ENCODE peak calls at places on chromosome 15, in ten cellular contexts. One of them, this sample, is unnamed.

GRCh38 chr15:87848012-87848411 is 408.5 kb downstream of the NTRK3 start:
- DNase-seq in stomach: no peak
- DNase-seq in tibial nerve: no peak
- DNase-seq in HepG2: no peak
- DNase-seq in gastrocnemius medialis: no peak
- DNase-seq in H1: no peak
- DNase-seq in heart left ventricle: no peak
- DNase-seq in HCT116: no peak
- DNase-seq in transverse colon: no peak
- DNase-seq in ovary: no peak
- DNase-seq in this sample: no peak

GRCh38 chr15:63080638-63081250 is 38.2 kb downstream of the TPM1 start:
- DNase-seq in transverse colon: no peak
- DNase-seq in ovary: no peak
- DNase-seq in gastrocnemius medialis: peak
- DNase-seq in HCT116: no peak
- DNase-seq in H1: no peak
- DNase-seq in heart left ventricle: no peak
- DNase-seq in HepG2: no peak
- DNase-seq in tibial nerve: no peak
- DNase-seq in stomach: no peak
- DNase-seq in this sample: peak

GRCh38 chr15:68833734-68834334 is 13.1 kb upstream of the ANP32A start:
- DNase-seq in heart left ventricle: no peak
- DNase-seq in HepG2: no peak
- DNase-seq in HCT116: no peak
- DNase-seq in transverse colon: no peak
- DNase-seq in ovary: no peak
- DNase-seq in tibial nerve: no peak
- DNase-seq in stomach: no peak
- DNase-seq in H1: no peak
- DNase-seq in gastrocnemius medialis: no peak
- DNase-seq in this sample: no peak

GRCh38 chr15:70095387-70096214 is 2.1 kb downstream of the TLE3 start:
- DNase-seq in stomach: peak
- DNase-seq in heart left ventricle: peak
- DNase-seq in HCT116: no peak
- DNase-seq in transverse colon: peak
- DNase-seq in ovary: peak
- DNase-seq in gastrocnemius medialis: no peak
- DNase-seq in tibial nerve: no peak
- DNase-seq in HepG2: no peak
- DNase-seq in H1: no peak
- DNase-seq in this sample: no peak

GRCh38 chr15:55627730-55628368 is 39.7 kb upstream of the PYGO1 start:
- DNase-seq in transverse colon: no peak
- DNase-seq in stomach: peak
- DNase-seq in H1: no peak
- DNase-seq in HepG2: peak
- DNase-seq in heart left ventricle: no peak
- DNase-seq in ovary: no peak
- DNase-seq in HCT116: peak
- DNase-seq in gastrocnemius medialis: peak
- DNase-seq in tibial nerve: no peak
- DNase-seq in this sample: no peak

GRCh38 chr15:65824031-65824743 is 32.1 kb upstream of the DENND4A start:
- DNase-seq in HCT116: peak
- DNase-seq in HepG2: peak
- DNase-seq in ovary: peak
- DNase-seq in tibial nerve: peak
- DNase-seq in heart left ventricle: no peak
- DNase-seq in H1: no peak
- DNase-seq in transverse colon: peak
- DNase-seq in gastrocnemius medialis: peak
- DNase-seq in stomach: peak
- DNase-seq in this sample: no peak

GRCh38 chr15:35907507-35907906 is 361.5 kb upstream of the DPH6 start:
- DNase-seq in H1: no peak
- DNase-seq in transverse colon: no peak
- DNase-seq in HCT116: no peak
- DNase-seq in HepG2: no peak
- DNase-seq in tibial nerve: no peak
- DNase-seq in heart left ventricle: no peak
- DNase-seq in gastrocnemius medialis: no peak
- DNase-seq in ovary: no peak
- DNase-seq in stomach: no peak
- DNase-seq in this sample: no peak

GRCh38 chr15:74651251-74651741 is 35.7 kb downstream of the CLK3 start:
- DNase-seq in heart left ventricle: no peak
- DNase-seq in HepG2: no peak
- DNase-seq in transverse colon: no peak
- DNase-seq in ovary: no peak
- DNase-seq in stomach: no peak
- DNase-seq in gastrocnemius medialis: no peak
- DNase-seq in H1: no peak
- DNase-seq in tibial nerve: no peak
- DNase-seq in HCT116: no peak
- DNase-seq in this sample: no peak

GRCh38 chr15:101178414-101178813 is 73.4 kb downstream of the CHSY1 start:
- DNase-seq in H1: no peak
- DNase-seq in HepG2: no peak
- DNase-seq in HCT116: no peak
- DNase-seq in tibial nerve: no peak
- DNase-seq in stomach: no peak
- DNase-seq in ovary: no peak
- DNase-seq in transverse colon: no peak
- DNase-seq in gastrocnemius medialis: no peak
- DNase-seq in heart left ventricle: no peak
- DNase-seq in this sample: no peak

DNA sequence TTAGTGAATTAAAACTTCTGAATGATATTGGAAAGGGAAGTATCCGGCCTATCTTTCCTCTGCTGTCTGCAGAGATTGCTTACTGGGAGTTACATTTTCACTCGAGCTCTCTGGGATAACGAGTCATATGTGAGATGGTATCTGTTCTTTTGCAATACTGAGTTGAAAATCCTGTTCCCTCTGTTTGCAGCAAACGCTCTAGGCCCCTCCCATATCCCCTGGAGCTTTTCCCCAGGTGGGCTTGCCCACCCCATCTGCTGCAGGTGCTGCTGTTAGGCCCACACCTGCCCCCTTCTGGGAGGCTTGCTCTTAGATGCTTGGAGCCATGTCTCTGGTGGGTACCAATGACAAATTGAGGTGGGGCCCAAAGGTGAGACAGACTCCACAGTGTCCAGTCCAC is 42.7 kb upstream of the MTMR10 start:
- DNase-seq in HepG2: no peak
- DNase-seq in H1: no peak
- DNase-seq in heart left ventricle: no peak
- DNase-seq in transverse colon: no peak
- DNase-seq in tibial nerve: no peak
- DNase-seq in gastrocnemius medialis: no peak
- DNase-seq in HCT116: no peak
- DNase-seq in ovary: no peak
- DNase-seq in stomach: no peak
- DNase-seq in this sample: no peak
- TF ChIP-seq CTCF in HepG2: peak
- TF ChIP-seq CTCF in H1: peak
- TF ChIP-seq CTCF in heart left ventricle: no peak
- TF ChIP-seq CTCF in transverse colon: no peak
- TF ChIP-seq CTCF in tibial nerve: no peak
- TF ChIP-seq CTCF in gastrocnemius medialis: no peak
- TF ChIP-seq CTCF in HCT116: no peak
- TF ChIP-seq CTCF in ovary: no peak
- TF ChIP-seq CTCF in stomach: no peak
- TF ChIP-seq CTCF in this sample: no peak

GRCh38 chr15:64731807-64732151 is 43.6 kb downstream of the RBPMS2 start:
- DNase-seq in tibial nerve: no peak
- DNase-seq in heart left ventricle: no peak
- DNase-seq in HCT116: no peak
- DNase-seq in transverse colon: no peak
- DNase-seq in gastrocnemius medialis: no peak
- DNase-seq in H1: peak
- DNase-seq in HepG2: no peak
- DNase-seq in stomach: no peak
- DNase-seq in ovary: no peak
- DNase-seq in this sample: no peak

GRCh38 chr15:64730151-64730550 is 45.2 kb downstream of the RBPMS2 start:
- DNase-seq in H1: no peak
- DNase-seq in heart left ventricle: no peak
- DNase-seq in tibial nerve: no peak
- DNase-seq in HCT116: no peak
- DNase-seq in HepG2: no peak
- DNase-seq in ovary: no peak
- DNase-seq in transverse colon: no peak
- DNase-seq in stomach: no peak
- DNase-seq in gastrocnemius medialis: no peak
- DNase-seq in this sample: no peak

GRCh38 chr15:64732156-64732860 is 43.1 kb downstream of the RBPMS2 start:
- DNase-seq in HCT116: no peak
- DNase-seq in tibial nerve: no peak
- DNase-seq in heart left ventricle: no peak
- DNase-seq in H1: no peak
- DNase-seq in HepG2: peak
- DNase-seq in ovary: no peak
- DNase-seq in transverse colon: no peak
- DNase-seq in gastrocnemius medialis: no peak
- DNase-seq in stomach: no peak
- DNase-seq in this sample: no peak

DNA sequence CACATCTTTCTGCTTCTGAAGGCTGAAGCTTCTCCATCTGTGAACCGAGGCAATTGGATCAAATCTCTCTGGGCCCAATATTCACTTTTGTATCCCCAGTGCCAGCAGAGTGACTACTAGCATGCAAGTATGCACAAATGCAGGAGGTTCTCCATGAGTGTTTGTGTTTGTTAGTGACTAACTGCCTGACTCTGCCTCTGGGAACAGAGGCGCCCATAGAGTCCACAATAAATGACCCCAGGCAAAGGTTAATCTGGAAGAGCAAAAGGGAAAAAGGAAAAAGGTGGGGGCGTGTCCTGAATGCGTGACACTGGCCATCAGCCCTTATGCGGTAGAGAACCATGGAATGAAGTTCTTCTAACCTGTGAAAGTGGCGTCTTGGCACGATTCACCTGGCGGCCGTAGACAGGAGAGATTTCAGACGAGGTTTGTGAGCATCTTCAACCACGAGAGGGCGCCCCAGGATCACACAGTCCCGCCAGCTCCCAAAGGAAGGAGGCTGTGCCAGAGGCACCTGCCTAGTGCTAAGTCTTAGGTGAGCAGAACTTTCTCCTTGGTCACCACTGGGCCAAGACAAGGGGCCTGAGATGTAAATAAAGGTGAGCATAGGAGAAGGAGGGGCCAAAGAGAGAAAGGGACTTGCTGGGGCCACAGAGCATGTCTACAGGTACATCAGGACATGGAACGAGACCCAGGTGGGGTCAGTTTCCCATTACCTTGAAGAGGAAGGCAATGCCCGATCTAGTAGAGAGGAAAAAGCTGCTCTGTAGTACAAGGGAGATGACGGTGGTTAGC is 44.2 kb downstream of the RBPMS2 start:
- DNase-seq in heart left ventricle: peak
- DNase-seq in HCT116: peak
- DNase-seq in ovary: peak
- DNase-seq in HepG2: peak
- DNase-seq in stomach: peak
- DNase-seq in gastrocnemius medialis: peak
- DNase-seq in tibial nerve: peak
- DNase-seq in H1: peak
- DNase-seq in transverse colon: peak
- DNase-seq in this sample: peak
- H3K27ac ChIP-seq in heart left ventricle: no peak
- H3K27ac ChIP-seq in HCT116: no peak
- H3K27ac ChIP-seq in ovary: no peak
- H3K27ac ChIP-seq in HepG2: no peak
- H3K27ac ChIP-seq in stomach: no peak
- H3K27ac ChIP-seq in gastrocnemius medialis: no peak
- H3K27ac ChIP-seq in tibial nerve: no peak
- H3K27ac ChIP-seq in H1: no peak
- H3K27ac ChIP-seq in transverse colon: peak
- H3K27ac ChIP-seq in this sample: no peak

GRCh38 chr15:37100109-37100873 is at the start of gene MEIS2:
- DNase-seq in HCT116: peak
- DNase-seq in H1: no peak
- DNase-seq in gastrocnemius medialis: peak
- DNase-seq in heart left ventricle: peak
- DNase-seq in ovary: peak
- DNase-seq in tibial nerve: peak
- DNase-seq in stomach: peak
- DNase-seq in transverse colon: peak
- DNase-seq in HepG2: peak
- DNase-seq in this sample: peak
- TF ChIP-seq POLR2A in HCT116: peak
- TF ChIP-seq POLR2A in H1: no peak
- TF ChIP-seq POLR2A in gastrocnemius medialis: peak
- TF ChIP-seq POLR2A in heart left ventricle: no peak
- TF ChIP-seq POLR2A in ovary: peak
- TF ChIP-seq POLR2A in tibial nerve: peak
- TF ChIP-seq POLR2A in stomach: peak
- TF ChIP-seq POLR2A in transverse colon: peak
- TF ChIP-seq POLR2A in HepG2: peak
- TF ChIP-seq POLR2A in this sample: peak

DNA sequence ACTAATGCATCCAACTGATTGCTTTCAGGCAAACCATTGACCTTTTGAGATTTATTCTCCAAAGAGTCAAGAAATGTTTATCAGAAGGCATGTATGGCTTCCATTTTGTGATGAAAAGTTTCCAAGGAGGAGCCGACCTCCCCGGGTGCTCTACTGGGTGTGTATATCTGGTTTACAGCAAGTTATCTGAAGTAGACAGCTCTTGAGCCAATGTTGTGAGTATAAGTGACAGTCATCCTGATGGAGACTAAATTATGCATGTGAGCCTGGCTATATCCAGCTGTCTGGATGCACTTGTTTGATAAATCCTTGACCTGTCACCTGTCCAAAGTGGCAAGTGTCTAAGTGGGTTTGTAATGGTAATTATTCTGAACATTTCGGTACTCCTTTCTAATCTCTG is 142.1 kb downstream of the NR2F2 start:
- DNase-seq in ovary: no peak
- DNase-seq in gastrocnemius medialis: no peak
- DNase-seq in tibial nerve: no peak
- DNase-seq in stomach: no peak
- DNase-seq in heart left ventricle: no peak
- DNase-seq in HepG2: no peak
- DNase-seq in HCT116: no peak
- DNase-seq in transverse colon: no peak
- DNase-seq in H1: no peak
- DNase-seq in this sample: no peak
- TF ChIP-seq CTCF in ovary: no peak
- TF ChIP-seq CTCF in gastrocnemius medialis: no peak
- TF ChIP-seq CTCF in tibial nerve: no peak
- TF ChIP-seq CTCF in stomach: no peak
- TF ChIP-seq CTCF in heart left ventricle: no peak
- TF ChIP-seq CTCF in HepG2: no peak
- TF ChIP-seq CTCF in HCT116: no peak
- TF ChIP-seq CTCF in transverse colon: no peak
- TF ChIP-seq CTCF in H1: no peak
- TF ChIP-seq CTCF in this sample: no peak

This sample was measured in breast epithelium.